ENCODE peak calls at places on chromosomes 4 and X, in nine cellular contexts. One of them, this sample, is unnamed.

GRCh38 chr4:125322363-125322730 is 7.6 kb downstream of the FAT4 start:
- DNase-seq in stomach: no peak
- DNase-seq in GM23338: no peak
- DNase-seq in kidney: no peak
- DNase-seq in GM06990: no peak
- DNase-seq in CD8-positive, alpha-beta T cell: no peak
- DNase-seq in cardiac muscle cell: no peak
- DNase-seq in spleen: no peak
- DNase-seq in esophagus muscularis mucosa: no peak
- DNase-seq in this sample: no peak

GRCh38 chr4:136036744-136037143 is 1495.5 kb downstream of the PCDH18 start:
- DNase-seq in GM06990: no peak
- DNase-seq in spleen: no peak
- DNase-seq in cardiac muscle cell: no peak
- DNase-seq in kidney: no peak
- DNase-seq in GM23338: no peak
- DNase-seq in esophagus muscularis mucosa: no peak
- DNase-seq in CD8-positive, alpha-beta T cell: no peak
- DNase-seq in stomach: no peak
- DNase-seq in this sample: no peak

GRCh38 chr4:138507527-138507926 is 265.4 kb upstream of the SLC7A11 start:
- DNase-seq in esophagus muscularis mucosa: no peak
- DNase-seq in kidney: no peak
- DNase-seq in spleen: no peak
- DNase-seq in cardiac muscle cell: no peak
- DNase-seq in GM06990: no peak
- DNase-seq in CD8-positive, alpha-beta T cell: no peak
- DNase-seq in GM23338: no peak
- DNase-seq in stomach: no peak
- DNase-seq in this sample: no peak

GRCh38 chr4:91113130-91113706 is 986.0 kb downstream of the CCSER1 start:
- DNase-seq in esophagus muscularis mucosa: no peak
- DNase-seq in GM06990: peak; percentile 10
- DNase-seq in CD8-positive, alpha-beta T cell: no peak
- DNase-seq in GM23338: peak; percentile 82
- DNase-seq in stomach: no peak
- DNase-seq in cardiac muscle cell: peak; percentile 42
- DNase-seq in kidney: no peak
- DNase-seq in spleen: no peak
- DNase-seq in this sample: no peak

GRCh38 chrX:123833387-123833786 is 26.5 kb upstream of the XIAP start:
- DNase-seq in spleen: no peak
- DNase-seq in cardiac muscle cell: peak; percentile 54
- DNase-seq in stomach: peak; percentile 64
- DNase-seq in esophagus muscularis mucosa: no peak
- DNase-seq in kidney: no peak
- DNase-seq in CD8-positive, alpha-beta T cell: peak; percentile 19
- DNase-seq in GM23338: peak; percentile 50
- DNase-seq in GM06990: peak; percentile 27
- DNase-seq in this sample: no peak

GRCh38 chrX:12013220-12013619 is 125.1 kb upstream of the FRMPD4 start:
- DNase-seq in GM06990: no peak
- DNase-seq in stomach: no peak
- DNase-seq in GM23338: no peak
- DNase-seq in kidney: no peak
- DNase-seq in spleen: no peak
- DNase-seq in esophagus muscularis mucosa: no peak
- DNase-seq in CD8-positive, alpha-beta T cell: no peak
- DNase-seq in cardiac muscle cell: no peak
- DNase-seq in this sample: no peak

GRCh38 chrX:47247999-47248320 is 15.2 kb downstream of the USP11 start:
- DNase-seq in GM06990: no peak
- DNase-seq in GM23338: no peak
- DNase-seq in spleen: peak; percentile 41
- DNase-seq in cardiac muscle cell: no peak
- DNase-seq in kidney: no peak
- DNase-seq in stomach: no peak
- DNase-seq in esophagus muscularis mucosa: no peak
- DNase-seq in CD8-positive, alpha-beta T cell: no peak
- DNase-seq in this sample: no peak

GRCh38 chrX:30215357-30215843 is at the start of gene MAGEB2:
- DNase-seq in esophagus muscularis mucosa: no peak
- DNase-seq in GM23338: peak; percentile 36
- DNase-seq in spleen: no peak
- DNase-seq in stomach: no peak
- DNase-seq in GM06990: no peak
- DNase-seq in CD8-positive, alpha-beta T cell: no peak
- DNase-seq in cardiac muscle cell: no peak
- DNase-seq in kidney: no peak
- DNase-seq in this sample: no peak

GRCh38 chr4:135277116-135277979 is 1075.8 kb upstream of the PABPC4L start:
- DNase-seq in GM06990: no peak
- DNase-seq in esophagus muscularis mucosa: no peak
- DNase-seq in kidney: no peak
- DNase-seq in stomach: no peak
- DNase-seq in CD8-positive, alpha-beta T cell: no peak
- DNase-seq in GM23338: no peak
- DNase-seq in spleen: no peak
- DNase-seq in cardiac muscle cell: no peak
- DNase-seq in this sample: no peak

GRCh38 chr4:109801895-109802319 is at the start of gene CFI:
- DNase-seq in GM23338: no peak
- DNase-seq in GM06990: no peak
- DNase-seq in stomach: no peak
- DNase-seq in kidney: no peak
- DNase-seq in spleen: no peak
- DNase-seq in CD8-positive, alpha-beta T cell: no peak
- DNase-seq in cardiac muscle cell: no peak
- DNase-seq in esophagus muscularis mucosa: no peak
- DNase-seq in this sample: peak; percentile 30

GRCh38 chr4:123743821-123744220 is 347.2 kb downstream of the SPRY1 start:
- DNase-seq in GM23338: no peak
- DNase-seq in esophagus muscularis mucosa: no peak
- DNase-seq in cardiac muscle cell: no peak
- DNase-seq in GM06990: no peak
- DNase-seq in CD8-positive, alpha-beta T cell: no peak
- DNase-seq in spleen: no peak
- DNase-seq in stomach: no peak
- DNase-seq in kidney: no peak
- DNase-seq in this sample: no peak

GRCh38 chrX:14243823-14244222 is 214.1 kb upstream of the GEMIN8 start:
- DNase-seq in GM06990: no peak
- DNase-seq in CD8-positive, alpha-beta T cell: no peak
- DNase-seq in cardiac muscle cell: no peak
- DNase-seq in esophagus muscularis mucosa: no peak
- DNase-seq in spleen: no peak
- DNase-seq in stomach: no peak
- DNase-seq in kidney: peak; percentile 48
- DNase-seq in GM23338: peak; percentile 72
- DNase-seq in this sample: no peak

GRCh38 chr4:36348403-36348938 is 67.1 kb downstream of the DTHD1 start:
- DNase-seq in spleen: no peak
- DNase-seq in GM23338: no peak
- DNase-seq in kidney: no peak
- DNase-seq in CD8-positive, alpha-beta T cell: no peak
- DNase-seq in cardiac muscle cell: no peak
- DNase-seq in stomach: no peak
- DNase-seq in GM06990: peak; percentile 57
- DNase-seq in esophagus muscularis mucosa: no peak
- DNase-seq in this sample: no peak

DNA sequence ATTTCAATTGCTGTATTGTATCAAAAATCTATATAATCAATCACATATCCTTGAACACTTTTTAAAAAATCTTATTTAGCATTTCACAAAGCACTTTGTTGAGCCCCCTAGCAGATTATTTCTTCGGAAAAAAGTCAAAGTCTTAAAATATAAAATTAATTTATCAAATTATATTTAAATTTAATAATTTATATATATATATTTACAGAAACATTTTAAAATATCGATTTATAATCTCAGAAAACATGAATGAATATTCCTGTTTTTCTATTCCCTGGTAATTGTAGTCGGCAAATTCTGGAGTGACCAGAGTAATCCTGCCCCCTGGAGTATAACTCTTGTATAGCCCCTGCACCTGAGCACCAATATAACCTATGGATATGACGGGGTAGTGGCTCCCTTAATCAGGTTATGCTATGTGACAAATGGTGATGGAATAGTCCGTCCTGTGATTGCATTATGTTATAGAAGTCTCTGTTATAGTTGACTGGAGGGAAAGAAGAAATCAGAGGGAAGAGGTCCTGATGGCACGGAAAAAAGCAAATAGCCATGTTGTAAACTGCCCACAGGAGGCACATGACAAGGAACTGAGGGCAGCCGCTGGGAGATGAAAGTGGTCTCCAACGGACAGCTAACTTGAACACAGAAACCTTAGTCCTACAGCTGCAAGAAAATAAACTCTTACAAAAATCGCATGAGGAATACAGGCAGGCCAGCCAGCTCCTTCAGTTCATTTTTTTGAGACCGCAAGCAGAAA is 1092.3 kb downstream of the ARAP2 start:
- DNase-seq in GM06990: no peak
- DNase-seq in stomach: no peak
- DNase-seq in esophagus muscularis mucosa: no peak
- DNase-seq in spleen: no peak
- DNase-seq in cardiac muscle cell: peak; percentile 50
- DNase-seq in GM23338: peak; percentile 66
- DNase-seq in kidney: no peak
- DNase-seq in CD8-positive, alpha-beta T cell: no peak
- DNase-seq in this sample: no peak
- TF ChIP-seq CTCF in GM06990: peak; percentile 19
- TF ChIP-seq CTCF in stomach: no peak
- TF ChIP-seq CTCF in esophagus muscularis mucosa: no peak
- TF ChIP-seq CTCF in spleen: no peak
- TF ChIP-seq CTCF in cardiac muscle cell: no peak
- TF ChIP-seq CTCF in GM23338: peak; percentile 72
- TF ChIP-seq CTCF in kidney: peak; percentile 10
- TF ChIP-seq CTCF in CD8-positive, alpha-beta T cell: no peak
- TF ChIP-seq CTCF in this sample: no peak

GRCh38 chr4:86498560-86499166 is 95.5 kb upstream of the PTPN13 start:
- DNase-seq in spleen: no peak
- DNase-seq in esophagus muscularis mucosa: no peak
- DNase-seq in stomach: no peak
- DNase-seq in kidney: no peak
- DNase-seq in GM06990: no peak
- DNase-seq in cardiac muscle cell: peak; percentile 74
- DNase-seq in GM23338: peak; percentile 86
- DNase-seq in CD8-positive, alpha-beta T cell: no peak
- DNase-seq in this sample: no peak
- H3K4me3 ChIP-seq in spleen: no peak overlapping the region
- H3K4me3 ChIP-seq in esophagus muscularis mucosa: no peak overlapping the region
- H3K4me3 ChIP-seq in stomach: no peak overlapping the region
- H3K4me3 ChIP-seq in kidney: no peak overlapping the region
- H3K4me3 ChIP-seq in GM06990: no peak overlapping the region
- H3K4me3 ChIP-seq in cardiac muscle cell: no peak overlapping the region
- H3K4me3 ChIP-seq in GM23338: no peak overlapping the region
- H3K4me3 ChIP-seq in CD8-positive, alpha-beta T cell: no peak overlapping the region
- H3K4me3 ChIP-seq in this sample: no peak overlapping the region

GRCh38 chr4:1950369-1950768 is 58.4 kb downstream of the NELFA start:
- DNase-seq in GM06990: no peak
- DNase-seq in esophagus muscularis mucosa: no peak
- DNase-seq in spleen: no peak
- DNase-seq in kidney: no peak
- DNase-seq in GM23338: no peak
- DNase-seq in cardiac muscle cell: no peak
- DNase-seq in stomach: no peak
- DNase-seq in CD8-positive, alpha-beta T cell: no peak
- DNase-seq in this sample: no peak

GRCh38 chr4:1956631-1957030 is 52.1 kb downstream of the NELFA start:
- DNase-seq in esophagus muscularis mucosa: no peak
- DNase-seq in cardiac muscle cell: no peak
- DNase-seq in spleen: peak; percentile 16
- DNase-seq in kidney: peak; percentile 49
- DNase-seq in stomach: no peak
- DNase-seq in GM06990: no peak
- DNase-seq in GM23338: no peak
- DNase-seq in CD8-positive, alpha-beta T cell: no peak
- DNase-seq in this sample: no peak

GRCh38 chr4:1952719-1953118 is 56.1 kb downstream of the NELFA start:
- DNase-seq in stomach: no peak
- DNase-seq in CD8-positive, alpha-beta T cell: no peak
- DNase-seq in esophagus muscularis mucosa: no peak
- DNase-seq in GM06990: no peak
- DNase-seq in GM23338: no peak
- DNase-seq in cardiac muscle cell: no peak
- DNase-seq in kidney: peak; percentile 5
- DNase-seq in spleen: no peak
- DNase-seq in this sample: no peak

GRCh38 chr4:1952046-1952700 is 56.6 kb downstream of the NELFA start:
- DNase-seq in kidney: no peak
- DNase-seq in stomach: no peak
- DNase-seq in cardiac muscle cell: no peak
- DNase-seq in GM23338: no peak
- DNase-seq in CD8-positive, alpha-beta T cell: no peak
- DNase-seq in GM06990: no peak
- DNase-seq in spleen: no peak
- DNase-seq in esophagus muscularis mucosa: no peak
- DNase-seq in this sample: no peak

GRCh38 chr4:1953335-1953734 is 55.4 kb downstream of the NELFA start:
- DNase-seq in spleen: no peak
- DNase-seq in GM23338: no peak
- DNase-seq in GM06990: no peak
- DNase-seq in cardiac muscle cell: no peak
- DNase-seq in kidney: peak; percentile 19
- DNase-seq in stomach: no peak
- DNase-seq in CD8-positive, alpha-beta T cell: no peak
- DNase-seq in esophagus muscularis mucosa: no peak
- DNase-seq in this sample: no peak
- H3K36me3 ChIP-seq in spleen: peaks cover 65% of the 10 kb centered on the region
- H3K36me3 ChIP-seq in GM23338: peaks cover 7% of the 10 kb centered on the region
- H3K36me3 ChIP-seq in GM06990: peaks cover 37% of the 10 kb centered on the region
- H3K36me3 ChIP-seq in cardiac muscle cell: peaks cover 24% of the 10 kb centered on the region
- H3K36me3 ChIP-seq in kidney: no peaks in the 10 kb centered on the region
- H3K36me3 ChIP-seq in stomach: peaks cover 77% of the 10 kb centered on the region
- H3K36me3 ChIP-seq in CD8-positive, alpha-beta T cell: peaks cover 7% of the 10 kb centered on the region
- H3K36me3 ChIP-seq in esophagus muscularis mucosa: peaks cover 59% of the 10 kb centered on the region
- H3K36me3 ChIP-seq in this sample: peaks cover 12% of the 10 kb centered on the region

GRCh38 chr4:16055937-16056336 is 27.9 kb downstream of the PROM1 start:
- DNase-seq in CD8-positive, alpha-beta T cell: no peak
- DNase-seq in GM06990: no peak
- DNase-seq in kidney: no peak
- DNase-seq in cardiac muscle cell: no peak
- DNase-seq in esophagus muscularis mucosa: no peak
- DNase-seq in spleen: no peak
- DNase-seq in GM23338: no peak
- DNase-seq in stomach: no peak
- DNase-seq in this sample: no peak
- TF ChIP-seq CTCF in CD8-positive, alpha-beta T cell: no peak
- TF ChIP-seq CTCF in GM06990: no peak
- TF ChIP-seq CTCF in kidney: no peak
- TF ChIP-seq CTCF in cardiac muscle cell: no peak
- TF ChIP-seq CTCF in esophagus muscularis mucosa: no peak
- TF ChIP-seq CTCF in spleen: no peak
- TF ChIP-seq CTCF in GM23338: no peak
- TF ChIP-seq CTCF in stomach: no peak
- TF ChIP-seq CTCF in this sample: no peak

GRCh38 chrX:153821066-153821465 is 9.3 kb downstream of the PDZD4 start:
- DNase-seq in esophagus muscularis mucosa: no peak
- DNase-seq in stomach: no peak
- DNase-seq in cardiac muscle cell: no peak
- DNase-seq in GM23338: no peak
- DNase-seq in GM06990: no peak
- DNase-seq in kidney: no peak
- DNase-seq in spleen: peak; percentile 58
- DNase-seq in CD8-positive, alpha-beta T cell: no peak
- DNase-seq in this sample: no peak
- H3K4me3 ChIP-seq in esophagus muscularis mucosa: no peak overlapping the region
- H3K4me3 ChIP-seq in stomach: no peak overlapping the region
- H3K4me3 ChIP-seq in cardiac muscle cell: no peak overlapping the region
- H3K4me3 ChIP-seq in GM23338: no peak overlapping the region
- H3K4me3 ChIP-seq in GM06990: no peak overlapping the region
- H3K4me3 ChIP-seq in kidney: no peak overlapping the region
- H3K4me3 ChIP-seq in spleen: no peak overlapping the region
- H3K4me3 ChIP-seq in CD8-positive, alpha-beta T cell: no peak overlapping the region
- H3K4me3 ChIP-seq in this sample: no peak overlapping the region

GRCh38 chr4:40212674-40213504 is 16.1 kb downstream of the RHOH start:
- DNase-seq in CD8-positive, alpha-beta T cell: no peak
- DNase-seq in GM06990: no peak
- DNase-seq in stomach: no peak
- DNase-seq in spleen: no peak
- DNase-seq in GM23338: no peak
- DNase-seq in esophagus muscularis mucosa: no peak
- DNase-seq in kidney: no peak
- DNase-seq in cardiac muscle cell: no peak
- DNase-seq in this sample: no peak
- H3K36me3 ChIP-seq in CD8-positive, alpha-beta T cell: peaks cover 30% of the 10 kb centered on the region
- H3K36me3 ChIP-seq in GM06990: peaks cover 15% of the 10 kb centered on the region
- H3K36me3 ChIP-seq in stomach: no peaks in the 10 kb centered on the region
- H3K36me3 ChIP-seq in spleen: peaks cover 2% of the 10 kb centered on the region
- H3K36me3 ChIP-seq in GM23338: no peaks in the 10 kb centered on the region
- H3K36me3 ChIP-seq in esophagus muscularis mucosa: no peaks in the 10 kb centered on the region
- H3K36me3 ChIP-seq in kidney: no peaks in the 10 kb centered on the region
- H3K36me3 ChIP-seq in cardiac muscle cell: no peaks in the 10 kb centered on the region
- H3K36me3 ChIP-seq in this sample: no peaks in the 10 kb centered on the region

This sample was measured in BJ.